ENCODE peak calls at places on chromosomes 3 and 15, in six cellular contexts. V is activated CD8-positive, alpha-beta memory T cell treated with anti-CD3 and anti-CD28 coated beads for 4 hours; J is pons; S is breast epithelium; C is effector memory CD8-positive, alpha-beta T cell; O is HS-27A. I is an unnamed sample.

GRCh38 chr3:128327606-128328031 is 139.1 kb downstream of the DNAJB8 start:
- DNase-seq in V (no peak), S (no peak), J (no peak), O (no peak), C (no peak), I (no peak)

GRCh38 chr3:151391715-151392114 is 7.2 kb upstream of the P2RY12 start:
- DNase-seq in J (peak; percentile 62), O (no peak), C (no peak), V (no peak), S (no peak), I (no peak)

GRCh38 chr3:45701167-45701867 is 12.1 kb downstream of the SACM1L start:
- DNase-seq in J (no peak), C (no peak), V (no peak), O (no peak), S (no peak), I (no peak)

GRCh38 chr3:61565569-61565968 is 4.2 kb downstream of the PTPRG start:
- DNase-seq in J (no peak), V (no peak), O (no peak), C (no peak), S (no peak), I (no peak)

GRCh38 chr3:120047686-120048085 is 46.6 kb downstream of the GSK3B start:
- DNase-seq in J (no peak), O (no peak), C (no peak), S (no peak), V (no peak), I (no peak)

GRCh38 chr3:195558602-195559001 is 15.5 kb upstream of the PPP1R2 start:
- DNase-seq in V (no peak), O (no peak), C (no peak), J (peak; percentile 45), S (no peak), I (peak; percentile 47)

GRCh38 chr3:138467905-138468304 is 33.5 kb downstream of the ESYT3 start:
- DNase-seq in O (no peak), S (no peak), J (no peak), V (no peak), C (no peak), I (no peak)

GRCh38 chr15:86644319-86644718 is 564.6 kb downstream of the AGBL1 start:
- DNase-seq in S (no peak), O (no peak), V (no peak), J (no peak), C (no peak), I (no peak)

I was measured in kidney glomerular epithelial cell.